ENCODE peak calls at places on chromosomes 12 and 14, in five cellular contexts. B is fibroblast of lung, M is breast epithelium, T is lower lobe of right lung, J is PC-3. Y is an unnamed sample.

GRCh38 chr12:48969160-48969771 is 2.3 kb downstream of the WNT10B start:
- DNase-seq in M (no peak), B (no peak), T (no peak), J (no peak), Y (no peak)

GRCh38 chr14:38171197-38171596 is 36.5 kb upstream of the SSTR1 start:
- DNase-seq in J (peak; percentile 78), M (no peak), T (peak; percentile 39), B (no peak), Y (peak; percentile 65)

GRCh38 chr14:26403760-26404159 is 194.1 kb downstream of the NOVA1 start:
- DNase-seq in J (no peak), B (no peak), M (no peak), T (no peak), Y (no peak)

GRCh38 chr12:125243811-125244210 is 178.6 kb downstream of the AACS start:
- DNase-seq in T (no peak), J (no peak), B (no peak), M (no peak), Y (no peak)

GRCh38 chr12:27534060-27534764 is 10.2 kb downstream of the PPFIBP1 start:
- DNase-seq in B (no peak), M (no peak), T (no peak), J (no peak), Y (no peak)

GRCh38 chr14:64510825-64511679 is 6.5 kb downstream of the ZBTB1 start:
- DNase-seq in M (peak; percentile 59), T (no peak), B (peak; percentile 79), J (peak; percentile 88), Y (peak; percentile 62)

GRCh38 chr14:94775082-94775874 is 5.4 kb upstream of the GSC start:
- DNase-seq in T (no peak), B (no peak), J (no peak), M (no peak), Y (no peak)

GRCh38 chr12:23140710-23141109 is 515.7 kb downstream of the ETNK1 start:
- DNase-seq in J (no peak), M (no peak), T (no peak), B (peak; percentile 17), Y (no peak)

GRCh38 chr12:81257952-81258551 is 180.2 kb downstream of the ACSS3 start:
- DNase-seq in M (no peak), J (peak; percentile 66), B (peak; percentile 72), T (no peak), Y (peak; percentile 64)

GRCh38 chr12:716506-716905 is 35.9 kb upstream of the WNK1 start:
- DNase-seq in M (no peak), B (no peak), J (no peak), T (no peak), Y (no peak)

GRCh38 chr14:32546246-32546645 is 217.1 kb downstream of the AKAP6 start:
- DNase-seq in M (no peak), J (no peak), B (no peak), T (no peak), Y (no peak)

GRCh38 chr12:124684971-124685688 is 117.7 kb upstream of the NCOR2 start:
- DNase-seq in J (peak; percentile 72), B (peak; percentile 85), T (no peak), M (peak; percentile 68), Y (peak; percentile 77)

GRCh38 chr14:105041841-105042765 is 21.2 kb upstream of the CDCA4 start:
- DNase-seq in M (no peak), T (peak; percentile 26), J (peak; percentile 30), B (no peak), Y (no peak)

GRCh38 chr12:51391047-51391837 is at the start of gene GALNT6:
- DNase-seq in T (peak; percentile 69), M (no peak), J (peak; percentile 70), B (no peak), Y (no peak)

GRCh38 chr12:67590122-67590795 is 58.3 kb upstream of the DYRK2 start:
- DNase-seq in T (no peak), B (no peak), M (no peak), J (no peak), Y (no peak)

GRCh38 chr12:89103831-89104230 is 248.5 kb downstream of the DUSP6 start:
- DNase-seq in M (no peak), J (no peak), B (peak; percentile 8), T (no peak), Y (peak; percentile 2)

GRCh38 chr12:104680506-104680905 is 223.8 kb downstream of the CHST11 start:
- DNase-seq in M (no peak), B (no peak), T (no peak), J (no peak), Y (no peak)

GRCh38 chr12:92649511-92650227 is 53.1 kb upstream of the PLEKHG7 start:
- DNase-seq in B (peak; percentile 90), M (peak; percentile 41), T (no peak), J (peak; percentile 85), Y (peak; percentile 93)

GRCh38 chr12:56885316-56885715 is 48.9 kb downstream of the SDR9C7 start:
- DNase-seq in B (no peak), T (no peak), M (no peak), J (no peak), Y (no peak)

GRCh38 chr12:92719674-92720073 is 16.9 kb downstream of the PLEKHG7 start:
- DNase-seq in M (no peak), J (peak; percentile 33), B (no peak), T (no peak), Y (peak; percentile 20)

GRCh38 chr14:100307215-100308111 is 1.2 kb upstream of the SLC25A29 start:
- DNase-seq in T (peak; percentile 63), B (no peak), J (no peak), M (no peak), Y (no peak)

GRCh38 chr12:108828774-108829173 is 28.6 kb downstream of the SSH1 start:
- DNase-seq in T (peak; percentile 10), J (no peak), B (peak; percentile 74), M (no peak), Y (peak; percentile 66)

GRCh38 chr14:21171128-21171527 is 15.3 kb upstream of the OR5AU1 start:
- DNase-seq in B (no peak), T (no peak), J (no peak), M (no peak), Y (no peak)

GRCh38 chr14:96117101-96117897 is 78.1 kb downstream of the C14orf132 start:
- DNase-seq in J (peak; percentile 14), M (peak; percentile 30), T (no peak), B (no peak), Y (no peak)

GRCh38 chr14:61320806-61321384 is 484 bp upstream of the PRKCH start:
- DNase-seq in T (no peak), M (no peak), B (no peak), J (peak; percentile 74), Y (no peak)

GRCh38 chr14:105414456-105415371 is 4.9 kb upstream of the MTA1 start:
- DNase-seq in T (peak; percentile 81), J (peak; percentile 31), M (peak; percentile 41), B (peak; percentile 63), Y (peak; percentile 61)

GRCh38 chr12:54011665-54012532 is 3.1 kb downstream of the HOXC8 start:
- DNase-seq in J (no peak), M (no peak), B (no peak), T (no peak), Y (no peak)

GRCh38 chr12:6778212-6778570 is 5.9 kb downstream of the LAG3 start:
- DNase-seq in T (no peak), J (no peak), M (peak; percentile 24), B (peak; percentile 37), Y (peak; percentile 55)

GRCh38 chr12:6780573-6780972 is 8.3 kb downstream of the LAG3 start:
- DNase-seq in T (no peak), J (no peak), M (no peak), B (no peak), Y (no peak)

GRCh38 chr12:6779667-6780459 is 7.5 kb downstream of the LAG3 start:
- DNase-seq in T (no peak), J (no peak), M (peak; percentile 65), B (no peak), Y (no peak)

GRCh38 chr12:6777386-6777785 is 5.1 kb downstream of the LAG3 start:
- DNase-seq in J (no peak), M (no peak), T (no peak), B (no peak), Y (no peak)

DNA sequence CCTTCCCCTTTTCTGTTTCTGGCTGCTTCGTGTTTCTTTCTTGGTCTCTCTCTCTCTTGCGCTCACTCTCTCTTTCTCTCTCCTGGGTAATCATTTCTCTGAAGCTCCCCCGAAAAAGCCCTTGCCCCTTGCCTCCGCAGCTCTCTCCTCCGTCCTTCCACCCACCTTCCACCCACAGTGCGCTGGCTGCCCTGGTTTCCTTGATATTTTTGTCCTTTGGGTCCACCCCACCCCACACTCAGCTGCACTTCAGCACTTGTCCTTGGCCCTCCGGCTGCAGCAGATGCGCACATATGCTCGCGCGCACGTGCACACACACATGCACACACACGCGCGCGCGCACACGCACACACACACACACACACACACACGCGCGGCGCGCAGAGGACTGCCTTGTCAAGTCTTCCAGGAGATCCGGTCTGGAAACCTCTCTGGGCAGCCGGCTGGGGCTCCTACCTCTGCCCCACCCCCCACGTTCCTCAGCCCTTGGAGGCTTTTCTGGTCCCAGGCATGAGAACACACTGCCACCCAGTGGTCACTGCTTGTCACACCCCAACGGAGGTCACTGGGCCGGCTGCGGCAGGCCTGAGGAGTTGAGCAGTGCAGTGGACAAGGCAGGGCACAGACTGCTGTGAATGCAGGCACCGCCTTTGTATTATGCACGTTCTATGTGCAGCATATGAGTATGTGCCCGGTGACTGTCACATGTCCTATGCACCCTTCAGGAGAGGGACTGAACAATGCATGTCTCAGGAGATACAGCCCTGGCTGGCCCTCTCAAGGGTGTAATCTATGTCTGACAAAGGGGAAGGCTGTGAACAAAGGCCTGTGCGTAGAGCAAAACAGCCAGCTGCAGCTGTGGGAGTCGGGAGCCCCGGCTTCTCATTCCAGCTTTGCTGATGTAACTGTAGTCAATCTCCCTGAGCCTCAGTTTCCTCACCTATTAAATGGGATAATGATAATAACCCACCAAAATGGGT is 6.5 kb downstream of the LAG3 start:
- DNase-seq in J (peak; percentile 91), B (peak; percentile 94), M (peak; percentile 93), T (peak; percentile 95), Y (peak; percentile 92)
- TF ChIP-seq CTCF in J (peak; percentile 87), B (peak; percentile 87), M (peak; percentile 92), T (peak; percentile 96), Y (peak; percentile 92)

GRCh38 chr14:69101331-69101826 is 51.5 kb downstream of the DCAF5 start:
- DNase-seq in M (no peak), J (peak; percentile 81), B (peak; percentile 89), T (no peak), Y (peak; percentile 94)
- TF ChIP-seq CTCF in M (peak; percentile 54), J (peak; percentile 92), B (peak; percentile 72), T (peak; percentile 63), Y (peak; percentile 92)

GRCh38 chr12:98838282-98838681 is 193.2 kb downstream of the APAF1 start:
- DNase-seq in J (no peak), M (no peak), B (peak; percentile 11), T (no peak), Y (peak; percentile 65)
- TF ChIP-seq CTCF in J (no peak), M (no peak), B (peak; percentile 59), T (peak; percentile 7), Y (peak; percentile 53)

GRCh38 chr14:77760381-77761204 is at the start of gene SNW1:
- DNase-seq in M (peak; percentile 90), B (peak; percentile 61), J (peak; percentile 97), T (peak; percentile 95), Y (peak; percentile 93)
- TF ChIP-seq CTCF in M (no peak), B (no peak), J (no peak), T (no peak), Y (no peak)

GRCh38 chr14:87944987-87945604 is 47.9 kb downstream of the GALC start:
- DNase-seq in B (peak; percentile 73), T (no peak), J (peak; percentile 66), M (no peak), Y (peak; percentile 66)
- TF ChIP-seq CTCF in B (peak; percentile 56), T (peak; percentile 71), J (peak; percentile 74), M (peak; percentile 40), Y (peak; percentile 69)

Y was measured in AG10803.